ENCODE peak calls at places on chromosome 15, in four cellular contexts. U, X, R and P are unnamed samples.

GRCh38 chr15:93895976-93896770 is 335.2 kb upstream of the MCTP2 start:
- DNase-seq in X (no peak), R (no peak), U (no peak), P (no peak)

GRCh38 chr15:63051701-63052066 is 9.1 kb downstream of the TPM1 start:
- DNase-seq in X (no peak), R (no peak), U (no peak), P (no peak)

GRCh38 chr15:92806763-92807162 is 93.4 kb upstream of the CHD2 start:
- DNase-seq in X (peak), U (no peak), R (no peak), P (no peak)

GRCh38 chr15:48541659-48542334 is 103.7 kb downstream of the FBN1 start:
- DNase-seq in R (peak), U (no peak), X (no peak), P (peak)

GRCh38 chr15:44033894-44034293 is 161.2 kb downstream of the FRMD5 start:
- DNase-seq in R (peak), X (peak), U (no peak), P (peak)

GRCh38 chr15:85330941-85331588 is 49.3 kb upstream of the AKAP13 start:
- DNase-seq in U (peak), X (peak), R (peak), P (peak)

GRCh38 chr15:82040862-82041261 is 5.0 kb downstream of the MEX3B start:
- DNase-seq in U (no peak), X (peak), R (no peak), P (no peak)

GRCh38 chr15:98658831-98659699 is 10.7 kb downstream of the IGF1R start:
- DNase-seq in X (peak), R (peak), U (peak), P (peak)

GRCh38 chr15:83504365-83504764 is 57.2 kb downstream of the SH3GL3 start:
- DNase-seq in X (no peak), R (peak), U (no peak), P (peak)

GRCh38 chr15:65032823-65033537 is 3.5 kb upstream of the MTFMT start:
- DNase-seq in U (peak), R (peak), X (peak), P (peak)

GRCh38 chr15:50890751-50891150 is 17.7 kb upstream of the AP4E1 start:
- DNase-seq in U (no peak), R (no peak), X (no peak), P (peak)

GRCh38 chr15:79811406-79812405 is 85.1 kb downstream of the MTHFS start:
- DNase-seq in U (no peak), X (peak), R (peak), P (no peak)

GRCh38 chr15:57747206-57747605 is 40.7 kb downstream of the POLR2M start:
- DNase-seq in U (no peak), R (no peak), X (no peak), P (no peak)

GRCh38 chr15:68816158-68816557 is 4.5 kb downstream of the ANP32A start:
- DNase-seq in R (no peak), U (no peak), X (no peak), P (no peak)

GRCh38 chr15:67521770-67522568 is 1.0 kb downstream of the C15orf61 start:
- DNase-seq in X (peak), U (no peak), R (peak), P (peak)

GRCh38 chr15:29623240-29623639 is 199.0 kb downstream of the TJP1 start:
- DNase-seq in U (no peak), R (no peak), X (no peak), P (no peak)

GRCh38 chr15:82397817-82398216 is 31.8 kb upstream of the GOLGA6L9 start:
- DNase-seq in R (no peak), X (no peak), U (no peak), P (no peak)

GRCh38 chr15:62469874-62470688 is 305.0 kb upstream of the C2CD4B start:
- DNase-seq in U (no peak), X (peak), R (peak), P (peak)

GRCh38 chr15:28943146-28943545 is 57.4 kb downstream of the APBA2 start:
- DNase-seq in X (no peak), R (no peak), U (no peak), P (no peak)

GRCh38 chr15:39172380-39173281 is 408.2 kb upstream of the THBS1 start:
- DNase-seq in R (peak), X (peak), U (no peak), P (peak)